ENCODE peak calls at places on chromosomes 12 and 14, in six cellular contexts. G is IMR-90, U is mesendoderm, R is H9, K is neuronal stem cell, B is mesenchymal stem cell. I is an unnamed sample.

GRCh38 chr12:62730649-62731377 is 204.1 kb downstream of the PPM1H start:
- DNase-seq in B (peak; percentile 59), U (no peak), K (no peak), G (peak; percentile 67), R (no peak), I (no peak)

GRCh38 chr12:77891531-77892147 is 60.9 kb downstream of the NAV3 start:
- DNase-seq in R (no peak), B (no peak), G (no peak), U (no peak), K (no peak), I (no peak)

GRCh38 chr12:115070313-115070712 is 386.3 kb upstream of the TBX3 start:
- DNase-seq in G (peak; percentile 16), B (no peak), U (no peak), K (no peak), R (no peak), I (no peak)

GRCh38 chr12:104457746-104458644 is 1.2 kb downstream of the CHST11 start:
- DNase-seq in G (no peak), B (peak; percentile 48), U (no peak), K (no peak), R (no peak), I (peak; percentile 66)

GRCh38 chr12:114703060-114703493 is 19.1 kb upstream of the TBX3 start:
- DNase-seq in K (no peak), R (peak; percentile 48), G (no peak), B (no peak), U (peak; percentile 81), I (no peak)

GRCh38 chr14:105852378-105853088 is 326.1 kb downstream of the TMEM121 start:
- DNase-seq in G (no peak), R (peak; percentile 10), U (no peak), B (no peak), K (no peak), I (no peak)

GRCh38 chr12:91818236-91819131 is 327.2 kb downstream of the BTG1 start:
- DNase-seq in B (peak; percentile 33), U (no peak), R (no peak), G (no peak), K (peak; percentile 15), I (no peak)

GRCh38 chr14:101103321-101103901 is 199.9 kb upstream of the RTL1 start:
- DNase-seq in B (no peak), K (no peak), U (peak; percentile 52), R (no peak), G (no peak), I (no peak)

GRCh38 chr12:5778823-5779222 is 166.2 kb downstream of the ANO2 start:
- DNase-seq in G (no peak), B (no peak), U (no peak), R (no peak), K (no peak), I (no peak)

GRCh38 chr12:5780536-5780935 is 164.5 kb downstream of the ANO2 start:
- DNase-seq in U (no peak), G (no peak), B (peak; percentile 31), R (no peak), K (no peak), I (peak; percentile 10)

GRCh38 chr12:5776091-5776490 is 169.0 kb downstream of the ANO2 start:
- DNase-seq in K (no peak), U (no peak), G (no peak), R (no peak), B (no peak), I (no peak)

GRCh38 chr12:5783274-5783920 is 161.7 kb downstream of the ANO2 start:
- DNase-seq in G (no peak), K (no peak), B (no peak), R (peak; percentile 12), U (no peak), I (no peak)

DNA sequence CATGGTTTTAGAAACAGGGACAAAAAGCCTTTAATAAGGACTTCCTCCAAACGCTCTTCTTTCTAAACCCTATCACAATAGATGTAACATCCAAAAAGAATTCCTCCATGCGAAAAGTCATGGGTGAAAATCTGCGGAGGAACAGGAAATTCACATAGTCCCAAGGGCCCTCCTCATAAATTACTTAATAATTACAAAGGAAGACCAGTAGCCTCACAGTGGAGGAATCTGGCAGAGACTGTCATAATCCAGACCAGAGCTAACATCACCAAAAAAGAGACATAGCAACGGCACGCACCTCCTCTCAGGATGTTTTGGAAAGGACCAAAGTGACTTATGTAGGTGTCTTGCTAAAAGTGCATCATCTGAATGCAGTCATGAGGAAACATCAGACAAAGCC is 165.7 kb downstream of the ANO2 start:
- DNase-seq in K (no peak), U (no peak), B (no peak), G (no peak), R (no peak), I (no peak)
- H2BK15ac ChIP-seq in K (no peak overlapping the region), U (no peak overlapping the region), B (no peak overlapping the region), G (no peak overlapping the region), R (no peak overlapping the region), I (no peak overlapping the region)

DNA sequence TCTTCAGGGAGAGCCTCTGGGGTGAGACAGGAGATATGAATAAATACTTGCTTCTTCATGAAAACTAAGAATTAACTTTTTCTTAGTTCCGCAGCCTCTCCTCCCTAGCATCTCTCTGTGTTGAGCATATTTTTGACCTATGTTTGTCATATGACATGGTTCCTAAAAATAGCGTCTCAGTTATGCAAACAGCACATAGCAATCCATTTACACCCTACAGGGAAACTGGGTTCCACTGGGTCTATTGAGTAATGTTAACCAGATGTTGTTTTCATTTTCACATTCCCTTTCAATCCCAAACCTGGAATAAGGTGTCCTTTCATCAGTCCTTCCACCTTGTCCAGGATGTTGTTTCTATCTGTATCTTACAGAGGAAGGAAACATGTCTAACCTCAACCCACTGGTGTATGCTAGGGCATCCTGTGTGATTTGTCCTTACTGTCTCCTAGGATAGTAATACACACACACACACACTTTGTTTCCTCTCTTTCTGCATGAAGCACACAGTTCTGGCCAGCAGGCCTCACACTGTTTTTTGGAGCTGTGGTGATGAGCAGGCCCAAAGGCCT is 1543.5 kb downstream of the AACS start:
- DNase-seq in K (no peak), G (no peak), R (no peak), U (no peak), B (no peak), I (no peak)
- H2BK15ac ChIP-seq in K (no peak overlapping the region), G (no peak overlapping the region), R (no peak overlapping the region), U (no peak overlapping the region), B (no peak overlapping the region), I (no peak overlapping the region)

GRCh38 chr12:111321317-111321716 is 47.6 kb downstream of the PHETA1 start:
- DNase-seq in K (no peak), G (no peak), B (no peak), R (no peak), U (no peak), I (no peak)
- H2BK15ac ChIP-seq in K (no peak overlapping the region), G (no peak overlapping the region), B (no peak overlapping the region), R (no peak overlapping the region), U (no peak overlapping the region), I (no peak overlapping the region)

GRCh38 chr14:68877993-68878575 is 85.2 kb upstream of the ZFP36L1 start:
- DNase-seq in B (no peak), K (no peak), G (no peak), R (no peak), U (no peak), I (no peak)
- H2BK15ac ChIP-seq in B (no peak overlapping the region), K (no peak overlapping the region), G (no peak overlapping the region), R (no peak overlapping the region), U (no peak overlapping the region), I (no peak overlapping the region)

I was measured in H1.